ENCODE peak calls at places on chromosomes 11 and 22, in seven cellular contexts. J, G, Y, O, F, I and Q are unnamed samples. For H3K27me3, the result is how much of the 10 kb centered on the place peaks cover.

GRCh38 chr11:68816917-68817419 is 24.7 kb downstream of the CPT1A start:
- DNase-seq in Y (no peak), J (no peak), O (no peak), I (no peak), F (peak), G (no peak), Q (no peak)

GRCh38 chr11:4748435-4748834 is 21.3 kb downstream of the OR51F1 start:
- DNase-seq in Y (peak), I (no peak), G (no peak), O (no peak), J (no peak), F (no peak), Q (no peak)

GRCh38 chr22:22404598-22405284 is 103.8 kb downstream of the ZNF280B start:
- DNase-seq in G (no peak), Y (no peak), O (no peak), J (no peak), F (no peak), I (peak), Q (no peak)

GRCh38 chr11:6315811-6316425 is 4.4 kb downstream of the CAVIN3 start:
- DNase-seq in O (no peak), J (peak), F (peak), I (peak), G (peak), Y (peak), Q (peak)

GRCh38 chr11:19557720-19558140 is 154.9 kb upstream of the NAV2 start:
- DNase-seq in J (peak), F (peak), O (peak), I (peak), G (peak), Y (peak), Q (peak)

GRCh38 chr11:126512741-126513715 is 157.5 kb downstream of the ST3GAL4 start:
- DNase-seq in O (no peak), J (no peak), I (no peak), Y (no peak), G (no peak), F (no peak), Q (peak)

GRCh38 chr11:121207485-121208115 is 85.0 kb upstream of the SC5D start:
- DNase-seq in F (no peak), O (no peak), G (no peak), I (no peak), J (no peak), Y (no peak), Q (no peak)

GRCh38 chr11:133520707-133521106 is 11.6 kb downstream of the OPCML start:
- DNase-seq in J (peak), I (peak), O (no peak), Y (no peak), F (no peak), G (no peak), Q (no peak)

GRCh38 chr11:69884751-69885150 is 65.5 kb upstream of the FGF3 start:
- DNase-seq in Y (no peak), G (no peak), I (no peak), F (no peak), J (no peak), O (no peak), Q (no peak)

GRCh38 chr11:70912226-70912840 is 340.0 kb downstream of the SHANK2 start:
- DNase-seq in Y (peak), O (no peak), J (no peak), I (no peak), G (no peak), F (no peak), Q (peak)

GRCh38 chr11:1092919-1093318 is 18.2 kb downstream of the MUC2 start:
- DNase-seq in J (no peak), Y (no peak), I (no peak), F (no peak), G (no peak), O (no peak), Q (no peak)
- H3K4me3 ChIP-seq in J (no peak), Y (no peak), I (no peak), F (no peak), G (no peak), O (no peak), Q (no peak)

DNA sequence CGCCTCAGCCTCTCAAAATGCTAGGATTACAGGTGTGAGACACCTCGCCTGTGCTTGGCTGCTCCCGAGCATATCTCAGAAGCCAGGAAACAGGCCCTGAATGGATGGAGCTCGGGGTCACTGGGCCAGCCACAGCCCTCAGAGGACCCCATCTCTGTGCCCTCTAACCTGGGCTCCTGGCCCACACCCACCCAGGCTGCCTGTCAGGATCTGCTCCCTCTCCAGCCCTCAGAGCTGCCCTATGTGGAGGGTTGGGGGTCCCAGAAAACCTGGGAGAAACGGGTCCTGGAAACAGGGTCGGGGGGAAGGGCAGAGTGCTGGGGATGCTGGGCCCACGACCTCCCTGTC is 5.2 kb upstream of the CCDC188 start:
- DNase-seq in I (no peak), J (no peak), F (no peak), O (no peak), G (no peak), Y (no peak), Q (no peak)
- H3K27me3 ChIP-seq in I (under half), J (under half), F (under half), O (under half), G (under half), Y (under half), Q (under half)

GRCh38 chr11:26992031-26992541 is 1.8 kb upstream of the FIBIN start:
- DNase-seq in Y (peak), J (peak), O (no peak), F (no peak), G (no peak), I (no peak), Q (no peak)

GRCh38 chr11:26993965-26994446 is at the start of gene FIBIN:
- DNase-seq in J (no peak), O (no peak), I (no peak), G (peak), Y (peak), F (no peak), Q (no peak)

GRCh38 chr11:26994579-26995210 is 783 bp downstream of the FIBIN start:
- DNase-seq in G (peak), J (no peak), O (no peak), Y (no peak), I (no peak), F (no peak), Q (peak)

DNA sequence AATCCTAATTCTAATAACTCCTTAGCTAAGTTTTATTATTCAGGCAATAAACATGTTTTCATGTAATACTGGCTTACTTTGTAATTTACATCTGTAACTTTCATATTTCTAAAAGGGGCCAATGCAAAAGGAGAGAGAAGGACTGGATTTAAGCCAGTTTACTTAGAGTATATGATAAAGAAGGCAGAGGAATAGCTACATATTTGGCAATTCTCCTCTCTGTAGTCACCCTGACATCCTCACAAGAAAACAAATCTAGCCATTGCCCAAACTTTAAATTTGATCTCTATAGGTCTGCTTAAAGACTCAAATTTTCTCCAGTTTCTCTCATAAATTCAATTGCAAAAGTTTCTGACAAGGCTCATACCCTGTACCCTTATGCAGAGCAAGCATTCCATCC is 2.1 kb downstream of the FIBIN start:
- DNase-seq in I (no peak), O (no peak), J (no peak), Y (no peak), G (no peak), F (no peak), Q (no peak)
- H3K4me3 ChIP-seq in I (peak), O (no peak), J (no peak), Y (peak), G (no peak), F (no peak), Q (peak)

GRCh38 chr11:45275823-45276222 is 10.3 kb downstream of the SYT13 start:
- DNase-seq in I (no peak), O (no peak), J (no peak), Y (no peak), F (no peak), G (no peak), Q (no peak)

GRCh38 chr11:45278721-45279120 is 7.4 kb downstream of the SYT13 start:
- DNase-seq in F (no peak), I (no peak), G (no peak), Y (no peak), J (no peak), O (no peak), Q (no peak)

GRCh38 chr11:45282070-45282469 is 4.1 kb downstream of the SYT13 start:
- DNase-seq in F (no peak), Y (no peak), I (no peak), J (no peak), O (no peak), G (no peak), Q (no peak)

GRCh38 chr11:45279645-45280044 is 6.5 kb downstream of the SYT13 start:
- DNase-seq in O (no peak), Y (no peak), G (no peak), J (no peak), F (no peak), I (no peak), Q (no peak)

DNA sequence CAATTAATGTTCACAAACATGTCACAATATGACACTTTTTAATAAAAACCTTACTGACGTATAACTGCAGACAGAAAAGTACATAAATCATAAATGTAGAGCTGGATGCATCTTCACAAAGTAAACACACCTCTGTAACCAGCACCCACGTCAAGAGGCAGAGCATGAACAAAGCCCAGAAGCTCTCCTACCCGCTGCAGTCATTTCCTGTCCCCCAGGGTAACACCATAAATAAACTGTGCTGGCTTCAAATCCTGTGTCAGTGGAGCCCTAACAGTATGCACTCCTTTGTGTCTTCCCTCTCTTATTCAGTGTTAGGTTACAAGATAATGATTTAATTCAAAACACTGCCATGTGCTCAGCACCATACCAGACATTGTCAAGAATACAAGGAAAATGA is 5.7 kb downstream of the SYT13 start:
- DNase-seq in O (no peak), F (no peak), Y (peak), I (no peak), J (no peak), G (no peak), Q (no peak)
- H3K27me3 ChIP-seq in O (under half), F (under half), Y (under half), I (under half), J (under half), G (under half), Q (under half)

DNA sequence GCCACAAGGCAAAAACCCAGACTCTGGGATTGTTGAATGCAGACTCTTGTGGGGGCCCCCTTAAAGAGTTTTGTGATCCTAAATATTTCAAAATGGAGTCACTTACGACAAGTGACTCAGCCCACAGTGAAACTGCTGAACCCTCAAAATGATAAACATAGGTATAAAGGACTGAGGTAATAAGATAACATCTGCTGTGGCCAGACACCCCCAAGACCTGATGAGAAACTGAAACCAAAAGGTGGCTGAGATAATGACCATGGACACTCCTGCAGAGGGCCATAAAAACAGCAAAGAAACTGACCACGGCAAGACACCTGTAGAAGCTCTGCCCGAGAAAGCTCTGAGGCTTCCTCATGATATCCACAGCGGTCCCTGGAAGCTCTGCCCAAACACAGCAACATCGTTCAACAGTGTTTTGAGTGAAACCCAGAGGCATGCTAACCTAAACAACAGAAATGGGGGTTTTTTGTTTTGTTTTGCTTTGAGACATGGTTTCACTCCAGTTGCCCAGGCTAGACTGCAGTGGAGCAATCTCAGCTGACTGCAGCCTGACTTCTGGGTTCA is 1.6 kb upstream of the PLAAT4 start:
- DNase-seq in Y (no peak), O (peak), I (no peak), G (no peak), J (no peak), F (no peak), Q (no peak)
- H3K4me3 ChIP-seq in Y (no peak), O (peak), I (no peak), G (no peak), J (no peak), F (peak), Q (no peak)

DNA sequence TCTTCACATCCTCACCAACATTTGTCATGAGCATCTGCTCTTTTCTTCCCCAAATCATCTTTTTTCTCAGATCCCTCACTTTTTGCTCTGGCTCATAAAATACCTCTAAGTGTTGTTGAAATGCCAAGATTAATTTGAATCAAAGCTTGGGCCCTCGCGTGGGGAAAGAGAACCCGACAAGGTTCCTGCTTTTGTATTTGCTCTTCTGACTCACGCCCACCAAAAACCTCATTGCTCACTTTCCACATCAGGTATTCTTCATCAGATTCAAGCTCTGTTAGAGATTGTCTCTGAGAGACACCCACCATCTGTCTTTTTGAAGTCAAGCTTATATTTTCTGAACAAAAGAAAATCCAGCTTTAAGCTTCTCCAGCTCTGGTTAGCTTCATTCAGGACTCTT is 52.9 kb upstream of the FBXO3 start:
- DNase-seq in G (no peak), J (no peak), Y (no peak), I (no peak), O (no peak), F (no peak), Q (no peak)
- H3K27me3 ChIP-seq in G (under half), J (under half), Y (under half), I (under half), O (under half), F (under half), Q (under half)

GRCh38 chr22:46763051-46763705 is 728 bp downstream of the TBC1D22A start:
- DNase-seq in I (peak), G (peak), F (peak), Y (peak), O (peak), J (peak), Q (no peak)

GRCh38 chr22:46764779-46765485 is 2.5 kb downstream of the TBC1D22A start:
- DNase-seq in J (no peak), F (no peak), O (no peak), Y (no peak), G (no peak), I (no peak), Q (no peak)

GRCh38 chr22:46762238-46763050 is at the start of gene TBC1D22A:
- DNase-seq in J (peak), F (peak), I (peak), G (peak), Y (peak), O (peak), Q (peak)

GRCh38 chr22:46766611-46767010 is 4.2 kb downstream of the TBC1D22A start:
- DNase-seq in I (no peak), O (no peak), G (no peak), F (no peak), J (no peak), Y (no peak), Q (no peak)

DNA sequence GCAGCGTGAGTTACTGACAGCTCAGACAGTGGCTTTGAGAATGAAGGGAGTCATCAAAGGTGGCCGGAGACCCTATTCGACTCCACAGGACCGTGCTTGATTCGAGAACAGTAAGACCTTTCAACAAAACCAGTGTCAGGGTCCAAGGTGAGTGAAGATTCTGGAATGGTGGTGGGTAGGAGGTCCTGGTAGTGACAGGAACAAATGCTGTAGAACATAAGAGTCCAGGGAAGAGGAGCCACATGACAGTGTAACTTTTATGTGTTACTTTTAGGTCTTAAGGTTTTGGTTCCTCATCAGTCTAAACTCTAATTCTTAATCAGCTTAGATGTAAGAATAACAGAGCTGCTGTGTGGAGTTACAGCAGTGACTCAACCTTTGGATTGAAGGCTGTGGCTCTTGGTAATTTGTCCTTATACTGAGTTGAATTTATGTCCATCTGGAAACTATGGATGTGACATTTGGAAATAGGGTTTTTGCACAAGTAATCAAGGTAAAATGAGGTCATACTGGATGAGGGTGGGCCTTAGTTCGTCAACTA is 1.8 kb downstream of the TBC1D22A start:
- DNase-seq in Y (peak), F (no peak), G (no peak), O (no peak), J (no peak), I (no peak), Q (no peak)
- H3K4me3 ChIP-seq in Y (no peak), F (no peak), G (no peak), O (no peak), J (no peak), I (peak), Q (peak)

GRCh38 chr11:59255281-59255680 is 42.6 kb upstream of the MPEG1 start:
- DNase-seq in O (no peak), G (peak), F (no peak), J (no peak), I (no peak), Y (no peak), Q (no peak)

GRCh38 chr11:59259867-59260475 is 47.2 kb upstream of the MPEG1 start:
- DNase-seq in J (no peak), I (no peak), Y (no peak), F (no peak), O (no peak), G (no peak), Q (no peak)

GRCh38 chr11:59262419-59262818 is 49.7 kb upstream of the MPEG1 start:
- DNase-seq in G (no peak), J (no peak), O (no peak), Y (no peak), F (no peak), I (no peak), Q (no peak)

GRCh38 chr11:59261150-59261549 is 48.4 kb upstream of the MPEG1 start:
- DNase-seq in J (no peak), F (no peak), Y (no peak), I (no peak), O (no peak), G (no peak), Q (no peak)

GRCh38 chr11:59259047-59259446 is 46.3 kb upstream of the MPEG1 start:
- DNase-seq in G (no peak), J (no peak), F (no peak), Y (no peak), I (no peak), O (no peak), Q (no peak)
- H3K27me3 ChIP-seq in G (under half), J (under half), F (under half), Y (under half), I (under half), O (under half), Q (under half)